ENCODE peak calls at places on chromosomes 1 and 21, in five cellular contexts. One of them, this sample, is unnamed.

GRCh38 chr1:236060286-236060685 is 4.6 kb downstream of the NID1 start:
- DNase-seq in MM.1S: no peak
- DNase-seq in upper lobe of right lung: no peak
- DNase-seq in psoas muscle: no peak
- DNase-seq in fibroblast of lung: no peak
- DNase-seq in this sample: no peak

GRCh38 chr1:226949401-226949800 is 9.3 kb downstream of the COQ8A start:
- DNase-seq in MM.1S: no peak
- DNase-seq in upper lobe of right lung: no peak
- DNase-seq in psoas muscle: no peak
- DNase-seq in fibroblast of lung: no peak
- DNase-seq in this sample: no peak

GRCh38 chr1:5501206-5501980 is 490.8 kb downstream of the NPHP4 start:
- DNase-seq in MM.1S: no peak
- DNase-seq in upper lobe of right lung: peak; percentile 25
- DNase-seq in psoas muscle: no peak
- DNase-seq in fibroblast of lung: no peak
- DNase-seq in this sample: no peak

GRCh38 chr1:59750612-59751395 is 63.9 kb upstream of the HOOK1 start:
- DNase-seq in MM.1S: no peak
- DNase-seq in upper lobe of right lung: no peak
- DNase-seq in psoas muscle: no peak
- DNase-seq in fibroblast of lung: peak; percentile 93
- DNase-seq in this sample: no peak

GRCh38 chr1:225848044-225848955 is 33.9 kb downstream of the TMEM63A start:
- DNase-seq in MM.1S: peak; percentile 61
- DNase-seq in upper lobe of right lung: no peak
- DNase-seq in psoas muscle: no peak
- DNase-seq in fibroblast of lung: no peak
- DNase-seq in this sample: no peak

GRCh38 chr1:30166194-30166593 is 557.2 kb downstream of the MATN1 start:
- DNase-seq in MM.1S: no peak
- DNase-seq in upper lobe of right lung: no peak
- DNase-seq in psoas muscle: no peak
- DNase-seq in fibroblast of lung: no peak
- DNase-seq in this sample: no peak

GRCh38 chr1:2925291-2925690 is 96.0 kb upstream of the ACTRT2 start:
- DNase-seq in MM.1S: no peak
- DNase-seq in upper lobe of right lung: no peak
- DNase-seq in psoas muscle: no peak
- DNase-seq in fibroblast of lung: no peak
- DNase-seq in this sample: no peak

GRCh38 chr1:59994302-59995198 is 68.0 kb upstream of the CYP2J2 start:
- DNase-seq in MM.1S: no peak
- DNase-seq in upper lobe of right lung: no peak
- DNase-seq in psoas muscle: no peak
- DNase-seq in fibroblast of lung: peak; percentile 77
- DNase-seq in this sample: no peak

GRCh38 chr1:218917646-218918045 is 256.0 kb upstream of the LYPLAL1 start:
- DNase-seq in MM.1S: no peak
- DNase-seq in upper lobe of right lung: no peak
- DNase-seq in psoas muscle: no peak
- DNase-seq in fibroblast of lung: peak; percentile 12
- DNase-seq in this sample: no peak

GRCh38 chr21:33948096-33948950 is 32.7 kb upstream of the ATP5PO start:
- DNase-seq in MM.1S: peak; percentile 72
- DNase-seq in upper lobe of right lung: peak; percentile 72
- DNase-seq in psoas muscle: peak; percentile 57
- DNase-seq in fibroblast of lung: peak; percentile 31
- DNase-seq in this sample: peak; percentile 31

GRCh38 chr1:150283260-150283659 is 906 bp downstream of the CIART start:
- DNase-seq in MM.1S: no peak
- DNase-seq in upper lobe of right lung: no peak
- DNase-seq in psoas muscle: no peak
- DNase-seq in fibroblast of lung: no peak
- DNase-seq in this sample: no peak
- H3K27ac ChIP-seq in MM.1S: no peak overlapping the region
- H3K27ac ChIP-seq in upper lobe of right lung: peak overlapping the region; percentile 96
- H3K27ac ChIP-seq in psoas muscle: peak overlapping the region; percentile 94
- H3K27ac ChIP-seq in fibroblast of lung: no peak overlapping the region
- H3K27ac ChIP-seq in this sample: peak overlapping the region; percentile 95

GRCh38 chr1:51322417-51323101 is 7.8 kb downstream of the TTC39A start:
- DNase-seq in MM.1S: no peak
- DNase-seq in upper lobe of right lung: no peak
- DNase-seq in psoas muscle: no peak
- DNase-seq in fibroblast of lung: no peak
- DNase-seq in this sample: no peak
- H3K9me3 ChIP-seq in MM.1S: no peaks in the 10 kb centered on the region
- H3K9me3 ChIP-seq in upper lobe of right lung: no peaks in the 10 kb centered on the region
- H3K9me3 ChIP-seq in psoas muscle: no peaks in the 10 kb centered on the region
- H3K9me3 ChIP-seq in fibroblast of lung: no peaks in the 10 kb centered on the region
- H3K9me3 ChIP-seq in this sample: no peaks in the 10 kb centered on the region

GRCh38 chr1:151831256-151831591 is 378 bp downstream of the RORC start:
- DNase-seq in MM.1S: no peak
- DNase-seq in upper lobe of right lung: no peak
- DNase-seq in psoas muscle: no peak
- DNase-seq in fibroblast of lung: no peak
- DNase-seq in this sample: no peak
- H3K27ac ChIP-seq in MM.1S: no peak overlapping the region
- H3K27ac ChIP-seq in upper lobe of right lung: peak overlapping the region; percentile 63
- H3K27ac ChIP-seq in psoas muscle: peak overlapping the region; percentile 96
- H3K27ac ChIP-seq in fibroblast of lung: no peak overlapping the region
- H3K27ac ChIP-seq in this sample: peak overlapping the region; percentile 69

GRCh38 chr21:44649701-44650100 is 3.5 kb downstream of the KRTAP10-11 start:
- DNase-seq in MM.1S: no peak
- DNase-seq in upper lobe of right lung: no peak
- DNase-seq in psoas muscle: no peak
- DNase-seq in fibroblast of lung: no peak
- DNase-seq in this sample: no peak
- H3K9me3 ChIP-seq in MM.1S: no peaks in the 10 kb centered on the region
- H3K9me3 ChIP-seq in upper lobe of right lung: peaks cover 5% of the 10 kb centered on the region
- H3K9me3 ChIP-seq in psoas muscle: no peaks in the 10 kb centered on the region
- H3K9me3 ChIP-seq in fibroblast of lung: no peaks in the 10 kb centered on the region
- H3K9me3 ChIP-seq in this sample: peaks cover 10% of the 10 kb centered on the region

DNA sequence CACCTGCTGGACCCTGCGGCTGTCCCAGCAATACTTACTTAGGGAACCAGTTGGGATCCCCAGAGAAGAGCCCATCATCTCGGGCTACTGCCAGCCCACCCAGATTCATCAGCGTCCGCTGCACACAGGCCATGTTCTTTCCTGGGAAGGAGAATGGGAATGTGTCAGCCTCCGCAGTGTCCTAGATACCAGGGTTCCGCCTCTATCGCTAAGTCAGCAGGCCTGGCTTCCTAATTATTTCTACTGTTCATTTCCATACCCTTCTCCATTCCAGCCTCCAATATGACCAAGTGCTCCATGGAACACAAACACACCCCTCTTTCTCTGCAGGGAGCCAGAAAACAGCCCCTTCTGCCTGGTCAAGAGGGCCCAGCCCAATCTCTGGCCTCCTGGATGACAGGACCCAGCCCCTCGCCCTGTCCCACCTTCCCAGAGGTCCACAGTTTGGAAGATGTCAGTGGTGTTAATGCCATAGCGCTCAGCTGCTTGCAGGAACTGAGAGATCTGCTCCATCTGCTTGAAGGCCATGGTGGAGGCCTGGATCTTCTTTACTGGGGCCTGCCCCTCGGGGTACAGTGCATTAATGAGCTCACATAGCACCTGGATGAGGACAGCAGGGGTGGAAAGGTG is 6.0 kb downstream of the TAGLN2 start:
- DNase-seq in MM.1S: no peak
- DNase-seq in upper lobe of right lung: peak; percentile 23
- DNase-seq in psoas muscle: no peak
- DNase-seq in fibroblast of lung: no peak
- DNase-seq in this sample: no peak
- H3K27ac ChIP-seq in MM.1S: no peak overlapping the region
- H3K27ac ChIP-seq in upper lobe of right lung: no peak overlapping the region
- H3K27ac ChIP-seq in psoas muscle: no peak overlapping the region
- H3K27ac ChIP-seq in fibroblast of lung: peak overlapping the region; percentile 65
- H3K27ac ChIP-seq in this sample: peak overlapping the region; percentile 98

GRCh38 chr1:13517193-13517812 is 3.5 kb upstream of the LRRC38 start:
- DNase-seq in MM.1S: no peak
- DNase-seq in upper lobe of right lung: no peak
- DNase-seq in psoas muscle: no peak
- DNase-seq in fibroblast of lung: no peak
- DNase-seq in this sample: no peak
- H3K9me3 ChIP-seq in MM.1S: no peaks in the 10 kb centered on the region
- H3K9me3 ChIP-seq in upper lobe of right lung: no peaks in the 10 kb centered on the region
- H3K9me3 ChIP-seq in psoas muscle: no peaks in the 10 kb centered on the region
- H3K9me3 ChIP-seq in fibroblast of lung: no peaks in the 10 kb centered on the region
- H3K9me3 ChIP-seq in this sample: peaks cover 6% of the 10 kb centered on the region

DNA sequence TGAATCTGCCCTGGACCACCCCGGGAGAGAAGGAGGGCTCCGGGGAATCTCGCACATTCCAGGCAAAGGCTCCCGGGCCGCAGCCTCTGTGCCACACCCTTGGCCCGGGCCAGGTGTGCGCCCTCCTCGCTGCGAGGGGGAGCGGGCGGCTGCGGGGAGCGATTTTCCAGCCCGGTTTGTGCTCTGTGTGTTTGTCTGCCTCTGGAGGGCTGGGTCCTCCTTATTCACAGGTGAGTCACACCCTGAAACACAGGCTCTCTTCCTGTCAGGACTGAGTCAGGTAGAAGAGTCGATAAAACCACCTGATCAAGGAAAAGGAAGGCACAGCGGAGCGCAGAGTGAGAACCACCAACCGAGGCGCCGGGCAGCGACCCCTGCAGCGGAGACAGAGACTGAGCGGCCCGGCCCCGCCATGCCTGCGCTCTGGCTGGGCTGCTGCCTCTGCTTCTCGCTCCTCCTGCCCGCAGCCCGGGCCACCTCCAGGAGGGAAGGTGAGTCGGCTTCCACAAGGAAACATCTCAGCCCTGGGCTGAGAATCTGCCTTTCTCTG is at the start of gene LAMC2:
- DNase-seq in MM.1S: no peak
- DNase-seq in upper lobe of right lung: peak; percentile 81
- DNase-seq in psoas muscle: no peak
- DNase-seq in fibroblast of lung: no peak
- DNase-seq in this sample: no peak
- H3K27ac ChIP-seq in MM.1S: no peak within 1 kb of the TSS
- H3K27ac ChIP-seq in upper lobe of right lung: peak within 1 kb of the TSS; percentile 60
- H3K27ac ChIP-seq in psoas muscle: no peak within 1 kb of the TSS
- H3K27ac ChIP-seq in fibroblast of lung: no peak within 1 kb of the TSS
- H3K27ac ChIP-seq in this sample: no peak within 1 kb of the TSS

DNA sequence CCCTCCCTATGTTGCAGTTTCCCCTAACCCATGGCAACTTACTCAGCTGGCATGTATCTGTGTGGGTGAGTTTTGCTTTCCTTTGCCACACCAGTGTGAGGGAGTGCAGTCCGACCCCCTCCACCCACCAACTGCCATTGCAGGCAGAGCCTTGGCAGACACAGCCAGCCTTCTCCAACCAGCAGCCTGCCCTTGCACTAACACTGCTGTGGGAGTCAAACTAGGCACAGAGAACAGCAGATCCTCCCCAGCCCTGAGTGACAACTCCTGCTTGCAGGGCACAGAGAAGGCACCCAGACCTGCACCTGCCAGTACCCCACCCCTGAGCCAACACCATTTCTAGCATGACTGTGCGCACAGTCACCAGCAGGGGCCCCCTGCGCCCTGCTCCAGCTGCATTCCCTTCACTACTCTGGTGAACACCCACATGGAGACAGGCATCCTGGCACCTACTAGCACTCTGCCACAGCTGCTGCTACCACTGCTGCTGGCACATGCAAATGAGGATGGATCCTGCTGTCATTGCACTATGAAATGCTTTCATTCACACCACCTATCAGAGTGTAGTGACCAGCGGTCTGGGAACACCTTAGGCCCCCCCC is 98.4 kb downstream of the MAGI3 start:
- DNase-seq in MM.1S: no peak
- DNase-seq in upper lobe of right lung: no peak
- DNase-seq in psoas muscle: no peak
- DNase-seq in fibroblast of lung: no peak
- DNase-seq in this sample: no peak
- H3K9me3 ChIP-seq in MM.1S: no peaks in the 10 kb centered on the region
- H3K9me3 ChIP-seq in upper lobe of right lung: peaks cover 10% of the 10 kb centered on the region
- H3K9me3 ChIP-seq in psoas muscle: peaks cover 29% of the 10 kb centered on the region
- H3K9me3 ChIP-seq in fibroblast of lung: no peaks in the 10 kb centered on the region
- H3K9me3 ChIP-seq in this sample: peaks cover 55% of the 10 kb centered on the region